ENCODE peak calls at places on chromosomes 11 and 22, in five cellular contexts. N is esophagus squamous epithelium, D is right lobe of liver, P is adipocyte, W is MM.1S. Z is an unnamed sample.

GRCh38 chr11:98568011-98568410 is 452.7 kb upstream of the CNTN5 start:
- DNase-seq in N (no peak), D (no peak), P (peak), W (no peak), Z (no peak)

GRCh38 chr11:64673279-64673678 is 49.7 kb downstream of the NRXN2 start:
- DNase-seq in N (no peak), D (no peak), P (no peak), W (no peak), Z (no peak)

GRCh38 chr11:72307439-72307838 is 63.5 kb upstream of the PHOX2A start:
- DNase-seq in N (no peak), D (no peak), P (no peak), W (no peak), Z (no peak)

GRCh38 chr11:64742940-64743590 is 877 bp downstream of the RASGRP2 start:
- DNase-seq in N (no peak), D (peak), P (peak), W (peak), Z (peak)

GRCh38 chr11:12914401-12914912 is 94.7 kb upstream of the RASSF10 start:
- DNase-seq in N (no peak), D (no peak), P (peak), W (no peak), Z (no peak)

GRCh38 chr22:48868554-48868953 is 959.1 kb downstream of the BRD1 start:
- DNase-seq in N (no peak), D (no peak), P (no peak), W (no peak), Z (no peak)

GRCh38 chr11:95419915-95420314 is 188.9 kb upstream of the SESN3 start:
- DNase-seq in N (no peak), D (no peak), P (peak), W (no peak), Z (no peak)

GRCh38 chr11:108788565-108789199 is 123.8 kb downstream of the DDX10 start:
- DNase-seq in N (no peak), D (no peak), P (peak), W (peak), Z (no peak)

GRCh38 chr11:113880966-113881365 is 5.6 kb upstream of the USP28 start:
- DNase-seq in N (no peak), D (no peak), P (no peak), W (no peak), Z (no peak)

GRCh38 chr11:46865340-46865739 is 19.3 kb upstream of the CKAP5 start:
- DNase-seq in N (no peak), D (no peak), P (peak), W (no peak), Z (no peak)

GRCh38 chr11:46183819-46184218 is 62.6 kb upstream of the PHF21A start:
- DNase-seq in N (no peak), D (no peak), P (peak), W (no peak), Z (no peak)

GRCh38 chr22:25077964-25078363 is 121.7 kb upstream of the CRYBB3 start:
- DNase-seq in N (no peak), D (no peak), P (no peak), W (no peak), Z (no peak)

GRCh38 chr11:121444508-121444907 is 7.6 kb upstream of the SORL1 start:
- DNase-seq in N (no peak), D (no peak), P (no peak), W (no peak), Z (no peak)

GRCh38 chr22:43667658-43668057 is 144.4 kb downstream of the EFCAB6 start:
- DNase-seq in N (no peak), D (no peak), P (no peak), W (no peak), Z (no peak)

GRCh38 chr11:102295045-102295444 is 22.2 kb upstream of the BIRC3 start:
- DNase-seq in N (no peak), D (no peak), P (no peak), W (no peak), Z (no peak)

GRCh38 chr11:102292951-102293350 is 24.3 kb upstream of the BIRC3 start:
- DNase-seq in N (no peak), D (no peak), P (no peak), W (no peak), Z (no peak)

GRCh38 chr11:102289510-102290078 is 27.7 kb upstream of the BIRC3 start:
- DNase-seq in N (no peak), D (no peak), P (peak), W (no peak), Z (no peak)

GRCh38 chr11:102291831-102292230 is 25.5 kb upstream of the BIRC3 start:
- DNase-seq in N (no peak), D (no peak), P (no peak), W (no peak), Z (no peak)

GRCh38 chr11:102293873-102294601 is 23.2 kb upstream of the BIRC3 start:
- DNase-seq in N (no peak), D (no peak), P (peak), W (peak), Z (no peak)
- H3K4me3 ChIP-seq in N (no peak), D (no peak), P (no peak), W (no peak), Z (no peak)

GRCh38 chr11:20027546-20028014 is 132.7 kb downstream of the DBX1 start:
- DNase-seq in N (no peak), D (no peak), P (no peak), W (no peak), Z (no peak)
- H3K4me3 ChIP-seq in N (no peak), D (no peak), P (no peak), W (no peak), Z (no peak)

GRCh38 chr11:7967097-7967496 is 1.9 kb upstream of the NLRP10 start:
- DNase-seq in N (no peak), D (no peak), P (no peak), W (no peak), Z (no peak)
- H3K4me3 ChIP-seq in N (no peak), D (no peak), P (no peak), W (no peak), Z (no peak)

GRCh38 chr11:2989551-2989950 is 2.6 kb downstream of the NAP1L4 start:
- DNase-seq in N (no peak), D (no peak), P (no peak), W (peak), Z (no peak)

GRCh38 chr11:2987881-2988280 is 4.2 kb downstream of the NAP1L4 start:
- DNase-seq in N (no peak), D (no peak), P (peak), W (peak), Z (no peak)

GRCh38 chr11:2990617-2991476 is 1.3 kb downstream of the NAP1L4 start:
- DNase-seq in N (no peak), D (no peak), P (peak), W (peak), Z (peak)

GRCh38 chr11:2988361-2988762 is 3.8 kb downstream of the NAP1L4 start:
- DNase-seq in N (no peak), D (no peak), P (peak), W (peak), Z (no peak)

DNA sequence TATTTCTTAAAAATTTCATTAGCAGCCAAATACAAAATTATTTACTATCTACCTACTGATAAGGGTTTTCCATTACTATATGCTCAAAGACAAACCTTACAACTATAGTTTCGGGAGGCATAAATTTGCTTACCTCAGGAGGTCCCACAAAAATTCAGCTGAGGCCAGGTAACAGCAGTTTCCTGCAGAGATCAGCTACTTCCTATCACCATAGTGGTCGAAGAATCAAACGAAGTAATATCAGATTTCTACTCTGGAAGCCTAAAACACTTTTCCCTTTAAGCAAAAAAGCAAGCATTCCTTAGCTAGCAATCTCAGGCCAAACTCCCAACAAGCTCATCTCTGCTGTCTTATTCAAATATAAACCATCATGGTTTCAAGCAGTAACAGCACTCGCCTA is 3.1 kb downstream of the NAP1L4 start:
- DNase-seq in N (no peak), D (no peak), P (peak), W (peak), Z (no peak)
- H3K4me3 ChIP-seq in N (no peak), D (peak), P (peak), W (peak), Z (peak)

GRCh38 chr11:124839972-124840621 is 25.1 kb upstream of the ROBO3 start:
- DNase-seq in N (no peak), D (no peak), P (no peak), W (no peak), Z (peak)
- H3K4me3 ChIP-seq in N (no peak), D (peak), P (peak), W (peak), Z (peak)

GRCh38 chr11:68683952-68684384 is 376 bp upstream of the GAL start:
- DNase-seq in N (no peak), D (no peak), P (no peak), W (no peak), Z (no peak)
- H3K4me3 ChIP-seq in N (no peak), D (peak), P (peak), W (no peak), Z (peak)

GRCh38 chr11:70633610-70634009 is 235.3 kb downstream of the CTTN start:
- DNase-seq in N (no peak), D (no peak), P (no peak), W (no peak), Z (no peak)
- H3K4me3 ChIP-seq in N (no peak), D (no peak), P (no peak), W (no peak), Z (no peak)

GRCh38 chr11:65887026-65887722 is 1.1 kb downstream of the FIBP start:
- DNase-seq in N (no peak), D (no peak), P (no peak), W (no peak), Z (no peak)
- H3K4me3 ChIP-seq in N (no peak), D (peak), P (peak), W (peak), Z (peak)

GRCh38 chr11:26904801-26905200 is 89.1 kb upstream of the FIBIN start:
- DNase-seq in N (no peak), D (no peak), P (peak), W (no peak), Z (no peak)

GRCh38 chr11:26909429-26910009 is 84.4 kb upstream of the FIBIN start:
- DNase-seq in N (no peak), D (no peak), P (no peak), W (no peak), Z (no peak)

GRCh38 chr11:26905368-26905767 is 88.5 kb upstream of the FIBIN start:
- DNase-seq in N (no peak), D (no peak), P (peak), W (no peak), Z (no peak)

GRCh38 chr11:26914968-26915367 is 78.9 kb upstream of the FIBIN start:
- DNase-seq in N (no peak), D (no peak), P (no peak), W (peak), Z (no peak)

DNA sequence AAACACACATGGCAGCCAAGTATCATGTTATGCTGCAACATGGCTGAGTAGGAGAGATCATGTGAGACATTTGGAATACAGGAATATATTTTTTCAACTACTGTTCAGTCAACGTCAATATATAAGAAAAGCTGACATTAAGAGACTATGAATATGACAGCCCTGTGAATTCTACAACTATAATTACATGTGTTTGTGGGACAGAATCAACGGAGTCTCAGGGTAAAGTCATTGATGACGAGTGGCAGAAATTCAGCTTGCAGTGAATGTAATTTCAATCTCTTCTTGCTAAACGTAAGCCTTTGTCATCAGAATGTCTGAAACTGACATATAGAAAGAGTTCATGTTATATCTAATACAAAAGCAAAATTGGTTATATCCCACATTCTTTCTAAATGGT is 83.7 kb upstream of the FIBIN start:
- DNase-seq in N (no peak), D (no peak), P (no peak), W (no peak), Z (no peak)
- H3K4me3 ChIP-seq in N (no peak), D (no peak), P (no peak), W (no peak), Z (no peak)

GRCh38 chr11:289706-290620 is 1.0 kb downstream of the PGGHG start:
- DNase-seq in N (no peak), D (peak), P (no peak), W (no peak), Z (peak)
- H3K4me3 ChIP-seq in N (no peak), D (peak), P (peak), W (peak), Z (peak)